ENCODE peak calls at places on chromosome 19, in five cellular contexts. F, C, W, K and Q are unnamed samples.

GRCh38 chr19:19185853-19186728 is 5.9 kb downstream of the BORCS8 start:
- DNase-seq in C (peak), K (no peak), F (peak), W (peak), Q (peak)

GRCh38 chr19:48807590-48808308 is 3.1 kb downstream of the BCAT2 start:
- DNase-seq in F (peak), K (no peak), W (peak), C (no peak), Q (peak)

GRCh38 chr19:15252398-15253018 is 20.3 kb upstream of the EPHX3 start:
- DNase-seq in K (no peak), W (no peak), F (no peak), C (peak), Q (no peak)

GRCh38 chr19:45524575-45525129 is 17.4 kb downstream of the VASP start:
- DNase-seq in F (no peak), K (no peak), C (no peak), W (no peak), Q (no peak)

GRCh38 chr19:10699650-10700335 is 1.4 kb upstream of the QTRT1 start:
- DNase-seq in K (peak), W (peak), F (peak), C (peak), Q (peak)

GRCh38 chr19:54654447-54655321 is 8.1 kb upstream of the LILRB4 start:
- DNase-seq in K (no peak), W (no peak), F (peak), C (no peak), Q (no peak)

GRCh38 chr19:27672309-27673047 is 1540.5 kb downstream of the UQCRFS1 start:
- DNase-seq in F (no peak), W (no peak), K (no peak), C (no peak), Q (no peak)

GRCh38 chr19:49492573-49493411 is 3.4 kb upstream of the RPS11 start:
- DNase-seq in C (peak), F (peak), W (no peak), K (no peak), Q (no peak)

GRCh38 chr19:43806848-43807247 is 4.6 kb upstream of the LYPD5 start:
- DNase-seq in W (no peak), F (no peak), C (no peak), K (no peak), Q (no peak)

GRCh38 chr19:16349551-16350171 is 25.0 kb downstream of the KLF2 start:
- DNase-seq in W (no peak), F (no peak), C (no peak), K (no peak), Q (no peak)

GRCh38 chr19:37506387-37507166 is at the start of gene ZNF793:
- DNase-seq in C (peak), F (no peak), W (peak), K (no peak), Q (no peak)

GRCh38 chr19:38869160-38869835 is 8.8 kb downstream of the RINL start:
- DNase-seq in W (peak), C (no peak), K (no peak), F (no peak), Q (no peak)

GRCh38 chr19:24140099-24140498 is 53.1 kb downstream of the ZNF254 start:
- DNase-seq in F (peak), C (peak), K (no peak), W (no peak), Q (no peak)

GRCh38 chr19:48442116-48443035 is 3.4 kb upstream of the GRWD1 start:
- DNase-seq in K (no peak), W (no peak), F (no peak), C (no peak), Q (no peak)

GRCh38 chr19:39514840-39515550 is at the start of gene SELENOV:
- DNase-seq in F (no peak), W (peak), C (no peak), K (no peak), Q (no peak)

GRCh38 chr19:1823020-1823419 is 10.9 kb upstream of the ATP8B3 start:
- DNase-seq in F (no peak), C (no peak), K (no peak), W (no peak), Q (no peak)

GRCh38 chr19:46357846-46358583 is 11.1 kb downstream of the PPP5C start:
- DNase-seq in C (peak), F (no peak), K (no peak), W (no peak), Q (no peak)

GRCh38 chr19:4807188-4807587 is 15.7 kb downstream of the FEM1A start:
- DNase-seq in C (no peak), W (no peak), F (no peak), K (no peak), Q (no peak)
- TF ChIP-seq RCOR1 in C (no peak), W (no peak), F (no peak), K (no peak), Q (no peak)

GRCh38 chr19:13727798-13728197 is 36.5 kb upstream of the MRI1 start:
- DNase-seq in W (no peak), F (no peak), K (no peak), C (peak), Q (no peak)
- TF ChIP-seq RCOR1 in W (no peak), F (no peak), K (no peak), C (no peak), Q (no peak)

GRCh38 chr19:33339016-33339749 is 34.3 kb upstream of the CEBPG start:
- DNase-seq in W (no peak), K (no peak), F (no peak), C (no peak), Q (no peak)
- TF ChIP-seq RCOR1 in W (no peak), K (no peak), F (no peak), C (no peak), Q (no peak)

DNA sequence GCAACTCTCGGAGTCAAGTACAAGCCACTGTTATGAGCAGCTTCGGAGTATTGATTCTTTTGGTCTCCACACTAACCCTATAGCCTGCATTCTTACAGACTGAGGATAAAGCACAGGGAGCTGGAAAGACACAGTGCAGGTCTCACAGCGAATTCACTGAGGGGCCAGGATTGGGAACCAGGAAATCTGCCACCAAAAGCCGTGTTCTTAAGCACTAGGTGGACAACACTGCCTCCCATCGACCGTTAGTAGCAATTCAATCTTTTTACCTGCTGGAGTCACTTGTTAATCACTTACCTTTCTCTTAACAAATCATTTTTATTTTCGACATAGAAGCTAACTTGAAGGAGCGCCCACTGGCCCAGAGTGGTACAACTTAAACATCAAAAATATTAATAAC is 6.3 kb downstream of the PMIS2 start:
- DNase-seq in K (no peak), W (peak), F (peak), C (peak), Q (peak)
- TF ChIP-seq RCOR1 in K (no peak), W (no peak), F (no peak), C (no peak), Q (no peak)

DNA sequence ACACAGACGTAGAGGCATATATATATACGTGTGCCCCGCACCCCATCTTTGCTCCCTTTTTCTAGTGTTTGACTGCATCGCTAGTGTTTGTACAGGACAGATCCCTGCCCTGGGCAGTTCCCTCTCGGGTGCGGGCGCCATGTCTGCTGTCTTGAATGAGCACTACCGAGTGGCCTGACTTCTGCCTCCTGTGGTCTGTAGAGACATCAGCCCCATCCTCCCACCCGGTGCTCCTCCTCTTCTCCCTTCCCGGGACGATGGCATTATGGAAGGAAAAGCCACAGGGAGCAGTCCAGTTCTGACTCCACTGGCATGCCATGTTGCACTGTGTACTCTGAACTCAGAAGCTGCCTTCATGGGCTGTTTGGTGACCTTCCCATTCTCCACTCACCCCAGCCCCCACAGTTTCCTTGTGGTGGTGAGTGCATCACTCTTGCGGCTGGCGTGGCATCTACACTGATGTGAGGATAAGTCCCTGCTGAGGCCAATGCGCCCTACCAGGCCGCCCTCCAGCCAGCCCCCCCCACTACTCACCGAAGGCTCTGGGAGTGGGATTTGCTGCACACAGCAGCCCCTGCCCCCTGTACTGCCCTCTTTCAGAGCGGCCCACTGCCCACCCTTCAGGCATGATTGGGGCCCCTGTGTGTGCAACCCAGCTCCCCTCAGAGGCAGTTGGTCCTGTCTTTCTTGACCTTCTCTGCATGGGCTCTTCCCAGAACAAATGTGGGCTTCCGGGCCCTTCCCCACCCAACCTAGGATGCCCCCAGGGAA is 25.2 kb downstream of the TDRD12 start:
- DNase-seq in C (no peak), W (no peak), K (no peak), F (no peak), Q (no peak)
- TF ChIP-seq RCOR1 in C (no peak), W (no peak), K (no peak), F (no peak), Q (no peak)